ENCODE peak calls at places on chromosomes 7 and 10, in nine cellular contexts. P is endodermal cell, O is GM23338, G is AG09309, Q is endothelial cell, L is upper lobe of right lung, B is WTC11, R is lower leg skin, V is psoas muscle. W is an unnamed sample.

GRCh38 chr7:91852263-91852741 is 28.2 kb downstream of the MTERF1 start:
- DNase-seq in G (no peak), R (no peak), Q (no peak), P (no peak), L (no peak), B (no peak), V (no peak), O (peak; percentile 66), W (no peak)

GRCh38 chr7:55019329-55019690 is 493 bp downstream of the EGFR start:
- DNase-seq in P (peak; percentile 84), L (peak; percentile 88), Q (peak; percentile 36), B (peak; percentile 67), V (peak; percentile 79), R (no peak), G (no peak), O (peak; percentile 64), W (no peak)

GRCh38 chr7:46168671-46169383 is 247.8 kb upstream of the IGFBP3 start:
- DNase-seq in R (peak; percentile 76), B (no peak), P (no peak), L (no peak), O (no peak), Q (no peak), G (no peak), V (no peak), W (no peak)

GRCh38 chr7:72430531-72430930 is 18.4 kb upstream of the CALN1 start:
- DNase-seq in L (no peak), V (no peak), P (peak; percentile 79), G (no peak), B (peak; percentile 59), Q (no peak), R (no peak), O (peak; percentile 78), W (no peak)

GRCh38 chr7:155795401-155795800 is 16.9 kb downstream of the SHH start:
- DNase-seq in B (no peak), R (no peak), V (no peak), G (no peak), O (no peak), Q (no peak), L (no peak), P (no peak), W (no peak)

GRCh38 chr10:784377-784758 is 94.9 kb upstream of the DIP2C start:
- DNase-seq in G (no peak), O (peak; percentile 66), B (peak; percentile 46), V (no peak), R (no peak), L (peak; percentile 65), P (peak; percentile 85), Q (no peak), W (no peak)

GRCh38 chr7:53947670-53948226 is 594.4 kb upstream of the VSTM2A start:
- DNase-seq in G (no peak), R (no peak), V (no peak), Q (no peak), B (no peak), O (no peak), L (no peak), P (no peak), W (no peak)

GRCh38 chr10:29057712-29058426 is 231.0 kb upstream of the LYZL1 start:
- DNase-seq in R (no peak), G (no peak), P (no peak), O (peak; percentile 4), L (no peak), Q (no peak), B (no peak), V (no peak), W (no peak)

GRCh38 chr7:122532406-122533269 is 166.3 kb downstream of the RNF133 start:
- DNase-seq in V (no peak), G (no peak), P (peak; percentile 63), Q (no peak), R (no peak), L (no peak), B (peak; percentile 19), O (peak; percentile 65), W (no peak)

GRCh38 chr10:112288526-112288925 is 5.3 kb downstream of the TECTB start:
- DNase-seq in V (no peak), O (peak; percentile 14), G (no peak), P (no peak), Q (no peak), B (no peak), L (no peak), R (no peak), W (no peak)

GRCh38 chr7:127738859-127739258 is 86.9 kb downstream of the SND1 start:
- DNase-seq in P (no peak), R (no peak), L (no peak), B (no peak), V (no peak), Q (no peak), O (no peak), G (no peak), W (no peak)

GRCh38 chr7:75992083-75992755 is 2.2 kb downstream of the TMEM120A start:
- DNase-seq in Q (no peak), B (no peak), V (no peak), R (no peak), P (peak; percentile 51), L (no peak), G (no peak), O (no peak), W (no peak)

GRCh38 chr7:88217675-88218427 is 2.0 kb downstream of the SRI start:
- DNase-seq in L (no peak), Q (no peak), V (no peak), O (peak; percentile 63), B (no peak), P (no peak), R (no peak), G (no peak), W (no peak)

GRCh38 chr10:90718185-90718584 is 139.7 kb downstream of the HTR7 start:
- DNase-seq in Q (no peak), O (no peak), P (no peak), V (no peak), G (no peak), R (no peak), L (no peak), B (no peak), W (no peak)

GRCh38 chr10:47027108-47027811 is 116.0 kb downstream of the PTPN20 start:
- DNase-seq in G (no peak), O (no peak), Q (peak; percentile 1), R (peak; percentile 9), V (peak; percentile 11), L (peak; percentile 46), B (peak; percentile 5), P (peak; percentile 33), W (no peak)

GRCh38 chr10:12111528-12111927 is 17.9 kb upstream of the SEC61A2 start:
- DNase-seq in B (no peak), O (no peak), G (no peak), R (no peak), V (no peak), L (no peak), P (no peak), Q (no peak), W (no peak)

GRCh38 chr10:12113627-12114026 is 15.8 kb upstream of the SEC61A2 start:
- DNase-seq in B (no peak), O (no peak), R (no peak), P (no peak), G (no peak), L (no peak), Q (no peak), V (no peak), W (no peak)

GRCh38 chr10:12103743-12104142 is 25.7 kb upstream of the SEC61A2 start:
- DNase-seq in Q (no peak), O (no peak), L (no peak), G (no peak), V (no peak), P (no peak), B (no peak), R (no peak), W (no peak)

DNA sequence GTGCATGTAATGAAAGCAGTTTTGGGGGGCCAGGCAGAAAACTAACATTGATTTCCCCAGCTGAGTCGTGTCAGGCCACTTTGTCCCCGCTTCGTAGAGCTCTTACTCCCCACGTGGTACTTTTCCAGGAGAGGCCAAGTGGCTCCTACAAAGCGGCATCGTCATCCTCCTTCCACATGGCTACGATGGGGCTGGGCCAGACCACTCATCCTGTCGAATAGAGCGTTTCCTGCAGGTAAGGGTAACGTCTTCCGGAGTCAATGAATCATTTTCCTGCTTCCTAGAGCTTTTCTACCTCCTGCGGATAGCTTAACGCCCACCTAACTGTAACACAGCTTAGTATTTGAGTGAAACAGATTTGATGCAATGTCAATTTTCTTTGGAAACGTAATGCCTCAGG is 21.7 kb upstream of the SEC61A2 start:
- DNase-seq in V (no peak), G (no peak), R (no peak), L (no peak), P (no peak), B (no peak), Q (peak; percentile 12), O (no peak), W (no peak)
- TF ChIP-seq CTCF in V (no peak), G (no peak), R (no peak), L (no peak), P (no peak), B (no peak), Q (no peak), O (no peak), W (no peak)

GRCh38 chr10:124875596-124875995 is 66.3 kb upstream of the ZRANB1 start:
- DNase-seq in G (peak; percentile 17), O (peak; percentile 53), B (no peak), V (no peak), Q (no peak), R (no peak), P (peak; percentile 55), L (peak; percentile 12), W (no peak)
- TF ChIP-seq CTCF in G (peak; percentile 41), O (no peak), B (no peak), V (no peak), Q (no peak), R (no peak), P (peak; percentile 49), L (no peak), W (no peak)

GRCh38 chr10:3954615-3955014 is 169.6 kb upstream of the KLF6 start:
- DNase-seq in L (no peak), R (no peak), G (no peak), B (no peak), Q (no peak), V (no peak), P (no peak), O (no peak), W (no peak)
- TF ChIP-seq CTCF in L (no peak), R (no peak), G (no peak), B (no peak), Q (no peak), V (no peak), P (no peak), O (no peak), W (no peak)

GRCh38 chr7:42117201-42117600 is 119.8 kb downstream of the GLI3 start:
- DNase-seq in G (no peak), R (no peak), P (no peak), L (no peak), B (no peak), Q (no peak), O (no peak), V (no peak), W (no peak)

GRCh38 chr7:42110333-42110732 is 126.7 kb downstream of the GLI3 start:
- DNase-seq in V (no peak), P (no peak), B (no peak), G (no peak), R (no peak), O (no peak), L (no peak), Q (no peak), W (no peak)

DNA sequence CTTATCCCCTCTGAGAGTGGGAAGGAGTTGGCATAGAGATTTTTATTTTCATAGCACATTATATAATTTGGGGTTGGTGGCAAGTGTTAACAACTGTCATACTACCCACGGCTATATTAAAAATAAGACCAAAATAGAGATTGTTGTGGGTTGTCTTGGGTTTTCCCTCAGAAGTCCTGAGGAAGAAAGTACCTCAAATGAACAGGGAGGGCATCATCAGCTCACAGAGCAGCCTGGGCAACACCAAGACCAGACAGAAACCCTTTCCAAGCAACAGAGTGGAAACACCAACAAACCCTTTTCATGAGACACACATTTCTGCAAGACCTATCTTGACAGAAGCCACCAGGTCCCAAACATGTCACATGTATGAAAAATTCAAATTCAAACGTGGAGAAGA is 121.2 kb downstream of the GLI3 start:
- DNase-seq in L (no peak), P (no peak), Q (no peak), G (no peak), V (no peak), R (no peak), B (no peak), O (no peak), W (no peak)
- TF ChIP-seq CTCF in L (no peak), P (peak; percentile 50), Q (no peak), G (no peak), V (no peak), R (no peak), B (no peak), O (no peak), W (no peak)

W was measured in dorsolateral prefrontal cortex.